ENCODE peak calls at places on chromosomes 12 and 14, in six cellular contexts. One of them, this sample, is unnamed.

GRCh38 chr12:62021808-62022207 is 238.4 kb upstream of the USP15 start:
- DNase-seq in HL-60: no peak
- DNase-seq in sigmoid colon: no peak
- DNase-seq in SK-N-SH: no peak
- DNase-seq in endothelial cell of umbilical vein: no peak
- DNase-seq in GM12891: no peak
- DNase-seq in this sample: no peak

GRCh38 chr12:128823216-128823915 is 392 bp downstream of the SLC15A4 start:
- DNase-seq in HL-60: no peak
- DNase-seq in sigmoid colon: no peak
- DNase-seq in SK-N-SH: no peak
- DNase-seq in endothelial cell of umbilical vein: no peak
- DNase-seq in GM12891: no peak
- DNase-seq in this sample: no peak

GRCh38 chr14:53355581-53356112 is 202.5 kb upstream of the DDHD1 start:
- DNase-seq in HL-60: no peak
- DNase-seq in sigmoid colon: no peak
- DNase-seq in SK-N-SH: no peak
- DNase-seq in endothelial cell of umbilical vein: peak; percentile 52
- DNase-seq in GM12891: no peak
- DNase-seq in this sample: no peak

GRCh38 chr14:93937519-93937918 is 10.4 kb downstream of the FAM181A start:
- DNase-seq in HL-60: no peak
- DNase-seq in sigmoid colon: no peak
- DNase-seq in SK-N-SH: no peak
- DNase-seq in endothelial cell of umbilical vein: no peak
- DNase-seq in GM12891: no peak
- DNase-seq in this sample: no peak

GRCh38 chr14:72651081-72651480 is 242.8 kb downstream of the DPF3 start:
- DNase-seq in HL-60: no peak
- DNase-seq in sigmoid colon: no peak
- DNase-seq in SK-N-SH: peak; percentile 51
- DNase-seq in endothelial cell of umbilical vein: peak; percentile 44
- DNase-seq in GM12891: no peak
- DNase-seq in this sample: no peak

GRCh38 chr14:94342334-94342934 is 19.3 kb upstream of the SERPINA6 start:
- DNase-seq in HL-60: no peak
- DNase-seq in sigmoid colon: peak; percentile 89
- DNase-seq in SK-N-SH: peak; percentile 19
- DNase-seq in endothelial cell of umbilical vein: peak; percentile 1
- DNase-seq in GM12891: no peak
- DNase-seq in this sample: no peak

GRCh38 chr12:66388512-66388911 is 86.2 kb downstream of the HELB start:
- DNase-seq in HL-60: peak; percentile 82
- DNase-seq in sigmoid colon: no peak
- DNase-seq in SK-N-SH: no peak
- DNase-seq in endothelial cell of umbilical vein: no peak
- DNase-seq in GM12891: no peak
- DNase-seq in this sample: no peak

GRCh38 chr12:3092770-3093169 is 15.6 kb downstream of the TSPAN9 start:
- DNase-seq in HL-60: no peak
- DNase-seq in sigmoid colon: no peak
- DNase-seq in SK-N-SH: no peak
- DNase-seq in endothelial cell of umbilical vein: no peak
- DNase-seq in GM12891: no peak
- DNase-seq in this sample: no peak

GRCh38 chr12:106585237-106585834 is 2.5 kb downstream of the RFX4 start:
- DNase-seq in HL-60: no peak
- DNase-seq in sigmoid colon: no peak
- DNase-seq in SK-N-SH: no peak
- DNase-seq in endothelial cell of umbilical vein: no peak
- DNase-seq in GM12891: no peak
- DNase-seq in this sample: no peak

DNA sequence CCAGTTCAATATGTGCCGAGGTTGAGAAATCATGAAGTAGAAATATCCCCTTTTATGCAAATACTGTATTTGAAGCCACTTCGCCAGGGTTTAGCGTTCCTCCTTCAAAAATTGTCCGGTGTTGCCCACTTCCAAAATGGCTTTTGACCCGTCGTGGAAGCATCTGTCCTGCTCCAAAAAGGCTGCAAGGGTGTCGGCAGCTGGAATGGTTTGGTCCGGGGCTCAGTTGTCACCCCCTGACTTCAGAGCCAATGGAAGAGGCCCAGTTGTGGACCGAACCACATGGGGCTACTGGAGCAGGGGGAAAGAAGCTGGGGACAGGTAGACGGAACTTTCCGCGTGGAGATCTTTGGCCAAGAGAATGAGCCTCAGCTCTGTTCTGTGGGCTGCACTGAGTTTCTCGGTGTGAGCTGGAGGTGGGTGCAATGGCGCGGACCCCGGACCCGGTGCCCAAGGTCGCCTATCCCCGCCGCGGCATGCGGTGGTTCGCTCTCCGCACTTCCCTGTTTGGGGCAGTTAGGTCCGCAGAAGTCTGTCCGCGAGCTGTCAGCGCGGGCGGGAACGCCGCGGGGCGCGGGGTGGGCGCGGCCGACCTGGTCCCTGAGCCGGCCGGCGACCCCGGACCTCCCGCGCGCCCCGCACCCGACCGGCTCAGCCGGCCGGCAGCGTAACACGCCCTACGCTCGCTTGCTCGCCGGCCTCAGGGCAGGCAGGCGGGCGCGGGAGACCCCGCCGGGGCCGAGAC is at the start of gene ANKRD13A:
- DNase-seq in HL-60: peak; percentile 93
- DNase-seq in sigmoid colon: peak; percentile 96
- DNase-seq in SK-N-SH: peak; percentile 93
- DNase-seq in endothelial cell of umbilical vein: peak; percentile 92
- DNase-seq in GM12891: peak; percentile 71
- DNase-seq in this sample: peak; percentile 66
- TF ChIP-seq POLR2AphosphoS5 in HL-60: peak; percentile 61
- TF ChIP-seq POLR2AphosphoS5 in sigmoid colon: peak; percentile 80
- TF ChIP-seq POLR2AphosphoS5 in SK-N-SH: peak; percentile 82
- TF ChIP-seq POLR2AphosphoS5 in endothelial cell of umbilical vein: peak; percentile 88
- TF ChIP-seq POLR2AphosphoS5 in GM12891: peak; percentile 83
- TF ChIP-seq POLR2AphosphoS5 in this sample: peak; percentile 94

DNA sequence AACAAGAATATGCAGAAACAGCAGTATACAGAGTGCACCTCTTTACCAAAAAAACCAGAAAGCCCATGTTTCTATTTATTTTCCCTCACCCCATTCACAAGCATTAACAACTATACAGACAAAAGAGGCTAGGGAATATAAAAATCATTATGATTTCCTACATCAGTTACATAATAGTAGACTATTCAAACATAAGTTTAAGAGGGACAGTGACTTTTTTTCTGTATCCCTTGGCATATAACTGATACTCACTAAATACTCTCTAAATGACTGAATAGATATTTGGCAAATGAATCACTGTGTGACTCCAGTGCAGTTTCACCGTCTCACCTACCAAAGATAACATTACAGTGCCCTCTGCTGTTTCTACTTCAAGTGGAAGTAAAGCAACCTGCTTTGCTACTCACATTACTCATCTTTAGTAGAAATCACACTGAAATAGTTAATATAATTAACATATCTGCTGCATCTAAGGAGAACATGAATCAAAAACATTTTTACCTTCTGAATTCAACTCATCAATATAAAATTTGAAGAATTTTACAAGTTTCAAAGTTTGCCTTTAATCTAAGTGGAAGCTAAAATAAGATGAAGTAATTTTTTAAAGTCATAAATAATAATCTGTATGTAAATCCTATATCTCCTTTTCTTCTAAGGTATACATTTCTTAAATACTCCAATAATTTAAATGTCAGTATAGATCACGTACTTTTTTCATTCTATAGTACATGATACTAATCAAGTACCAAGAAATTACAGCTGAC is 103.8 kb downstream of the OSBPL8 start:
- DNase-seq in HL-60: peak; percentile 16
- DNase-seq in sigmoid colon: no peak
- DNase-seq in SK-N-SH: peak; percentile 42
- DNase-seq in endothelial cell of umbilical vein: peak; percentile 82
- DNase-seq in GM12891: no peak
- DNase-seq in this sample: peak; percentile 5
- TF ChIP-seq POLR2AphosphoS5 in HL-60: no peak
- TF ChIP-seq POLR2AphosphoS5 in sigmoid colon: no peak
- TF ChIP-seq POLR2AphosphoS5 in SK-N-SH: peak; percentile 32
- TF ChIP-seq POLR2AphosphoS5 in endothelial cell of umbilical vein: no peak
- TF ChIP-seq POLR2AphosphoS5 in GM12891: no peak
- TF ChIP-seq POLR2AphosphoS5 in this sample: no peak

DNA sequence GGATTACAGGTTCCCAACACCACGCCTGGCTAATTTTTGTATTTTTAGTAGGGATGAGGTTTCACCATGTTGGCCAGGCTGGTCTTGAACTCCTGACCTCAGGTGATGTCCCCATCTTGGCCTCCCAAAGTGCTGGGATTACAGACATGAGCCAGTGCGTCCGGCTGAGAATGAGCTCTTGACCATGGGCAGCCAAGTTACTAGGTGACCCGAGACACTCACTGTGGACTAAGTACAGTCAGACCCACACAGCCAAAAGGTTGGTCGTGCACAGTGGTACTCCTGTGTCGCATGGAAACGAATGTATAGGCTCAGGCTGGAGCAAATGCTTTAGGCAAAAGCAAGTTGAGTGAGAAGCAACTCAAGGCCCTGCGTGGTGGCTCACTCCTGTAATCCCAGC is 21.0 kb downstream of the DLK1 start:
- DNase-seq in HL-60: no peak
- DNase-seq in sigmoid colon: peak; percentile 30
- DNase-seq in SK-N-SH: no peak
- DNase-seq in endothelial cell of umbilical vein: no peak
- DNase-seq in GM12891: no peak
- DNase-seq in this sample: no peak
- TF ChIP-seq POLR2AphosphoS5 in HL-60: no peak
- TF ChIP-seq POLR2AphosphoS5 in sigmoid colon: no peak
- TF ChIP-seq POLR2AphosphoS5 in SK-N-SH: no peak
- TF ChIP-seq POLR2AphosphoS5 in endothelial cell of umbilical vein: no peak
- TF ChIP-seq POLR2AphosphoS5 in GM12891: no peak
- TF ChIP-seq POLR2AphosphoS5 in this sample: no peak

DNA sequence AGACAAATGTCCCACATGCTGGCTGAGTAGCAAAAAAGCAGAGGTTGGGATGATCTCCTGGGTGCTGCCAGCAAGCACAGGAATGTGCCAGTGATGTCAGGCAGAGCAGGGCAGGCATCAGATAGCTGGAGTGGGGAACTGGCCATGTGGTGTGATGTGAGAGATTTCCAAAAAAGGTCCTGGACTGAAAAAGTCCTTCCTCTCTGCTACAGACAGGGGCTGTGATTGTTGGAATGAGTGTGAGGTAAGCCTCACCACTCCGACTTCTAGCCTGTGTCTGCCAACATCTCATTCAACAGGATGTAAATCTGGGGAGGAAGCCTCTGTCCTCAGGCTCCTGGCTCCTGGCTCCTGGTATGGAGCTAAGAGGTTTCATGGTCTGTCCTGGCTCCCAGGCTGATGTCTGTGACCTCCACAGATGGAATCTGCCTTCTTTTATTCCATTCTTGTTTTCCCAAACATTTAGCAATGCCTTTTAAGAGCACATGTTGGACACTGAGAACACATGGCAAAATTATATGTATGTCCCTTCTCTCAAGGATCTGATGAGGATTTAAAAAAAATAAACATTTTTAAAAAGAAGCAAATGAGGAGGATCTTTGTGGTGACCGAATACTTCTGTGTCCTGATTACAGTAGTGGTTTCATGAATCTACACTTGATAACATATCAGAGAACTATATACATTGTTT is 50.1 kb upstream of the STK38L start:
- DNase-seq in HL-60: no peak
- DNase-seq in sigmoid colon: peak; percentile 94
- DNase-seq in SK-N-SH: peak; percentile 45
- DNase-seq in endothelial cell of umbilical vein: peak; percentile 22
- DNase-seq in GM12891: no peak
- DNase-seq in this sample: no peak
- TF ChIP-seq POLR2AphosphoS5 in HL-60: no peak
- TF ChIP-seq POLR2AphosphoS5 in sigmoid colon: peak; percentile 91
- TF ChIP-seq POLR2AphosphoS5 in SK-N-SH: no peak
- TF ChIP-seq POLR2AphosphoS5 in endothelial cell of umbilical vein: no peak
- TF ChIP-seq POLR2AphosphoS5 in GM12891: no peak
- TF ChIP-seq POLR2AphosphoS5 in this sample: no peak

GRCh38 chr12:132287391-132288238 is 41.8 kb downstream of the GALNT9 start:
- DNase-seq in HL-60: no peak
- DNase-seq in sigmoid colon: no peak
- DNase-seq in SK-N-SH: no peak
- DNase-seq in endothelial cell of umbilical vein: no peak
- DNase-seq in GM12891: no peak
- DNase-seq in this sample: no peak

GRCh38 chr12:132285311-132285741 is 44.1 kb downstream of the GALNT9 start:
- DNase-seq in HL-60: no peak
- DNase-seq in sigmoid colon: no peak
- DNase-seq in SK-N-SH: no peak
- DNase-seq in endothelial cell of umbilical vein: no peak
- DNase-seq in GM12891: no peak
- DNase-seq in this sample: no peak

GRCh38 chr12:132285991-132286681 is 43.3 kb downstream of the GALNT9 start:
- DNase-seq in HL-60: no peak
- DNase-seq in sigmoid colon: peak; percentile 88
- DNase-seq in SK-N-SH: peak; percentile 62
- DNase-seq in endothelial cell of umbilical vein: peak; percentile 68
- DNase-seq in GM12891: no peak
- DNase-seq in this sample: no peak

GRCh38 chr12:132288516-132289188 is 40.7 kb downstream of the GALNT9 start:
- DNase-seq in HL-60: no peak
- DNase-seq in sigmoid colon: no peak
- DNase-seq in SK-N-SH: no peak
- DNase-seq in endothelial cell of umbilical vein: no peak
- DNase-seq in GM12891: no peak
- DNase-seq in this sample: no peak

GRCh38 chr12:132286912-132287311 is 42.5 kb downstream of the GALNT9 start:
- DNase-seq in HL-60: no peak
- DNase-seq in sigmoid colon: no peak
- DNase-seq in SK-N-SH: no peak
- DNase-seq in endothelial cell of umbilical vein: no peak
- DNase-seq in GM12891: no peak
- DNase-seq in this sample: no peak
- TF ChIP-seq POLR2AphosphoS5 in HL-60: no peak
- TF ChIP-seq POLR2AphosphoS5 in sigmoid colon: no peak
- TF ChIP-seq POLR2AphosphoS5 in SK-N-SH: no peak
- TF ChIP-seq POLR2AphosphoS5 in endothelial cell of umbilical vein: no peak
- TF ChIP-seq POLR2AphosphoS5 in GM12891: no peak
- TF ChIP-seq POLR2AphosphoS5 in this sample: no peak

GRCh38 chr14:103361868-103362267 is 23.3 kb upstream of the MARK3 start:
- DNase-seq in HL-60: peak; percentile 52
- DNase-seq in sigmoid colon: peak; percentile 66
- DNase-seq in SK-N-SH: no peak
- DNase-seq in endothelial cell of umbilical vein: peak; percentile 90
- DNase-seq in GM12891: no peak
- DNase-seq in this sample: no peak
- TF ChIP-seq POLR2AphosphoS5 in HL-60: no peak
- TF ChIP-seq POLR2AphosphoS5 in sigmoid colon: peak; percentile 39
- TF ChIP-seq POLR2AphosphoS5 in SK-N-SH: no peak
- TF ChIP-seq POLR2AphosphoS5 in endothelial cell of umbilical vein: peak; percentile 44
- TF ChIP-seq POLR2AphosphoS5 in GM12891: no peak
- TF ChIP-seq POLR2AphosphoS5 in this sample: no peak

This sample was measured in GM12892.